ENCODE peak calls at places on chromosomes 5 and 9, in six cellular contexts. H, C, N, F, U and B are unnamed samples.

GRCh38 chr9:13139641-13140171 is 139.8 kb downstream of the MPDZ start:
- DNase-seq in N (peak), U (no peak), H (no peak), F (no peak), C (no peak), B (peak)

GRCh38 chr9:27344776-27345175 is 47.8 kb upstream of the EQTN start:
- DNase-seq in U (no peak), C (no peak), F (no peak), N (no peak), H (no peak), B (no peak)

GRCh38 chr5:151262532-151262931 is 9.5 kb downstream of the GM2A start:
- DNase-seq in H (no peak), C (no peak), F (no peak), N (no peak), U (no peak), B (no peak)

GRCh38 chr5:122999947-123000563 is 36.5 kb downstream of the PPIC start:
- DNase-seq in F (no peak), N (no peak), U (no peak), C (peak), H (no peak), B (no peak)

GRCh38 chr5:9624196-9624947 is 5.8 kb downstream of the TAS2R1 start:
- DNase-seq in U (no peak), C (no peak), N (no peak), F (no peak), H (no peak), B (no peak)

GRCh38 chr9:113425072-113425471 is 14.5 kb downstream of the C9orf43 start:
- DNase-seq in F (no peak), N (no peak), U (no peak), C (no peak), H (no peak), B (no peak)

GRCh38 chr5:155631116-155631515 is 617.6 kb downstream of the KIF4B start:
- DNase-seq in C (no peak), N (no peak), U (no peak), F (no peak), H (no peak), B (no peak)

GRCh38 chr5:163649522-163649921 is 144.1 kb downstream of the MAT2B start:
- DNase-seq in H (no peak), U (no peak), N (no peak), C (no peak), F (no peak), B (no peak)

GRCh38 chr9:88998911-88999310 is 7.6 kb downstream of the S1PR3 start:
- DNase-seq in H (no peak), F (no peak), C (no peak), U (no peak), N (no peak), B (no peak)

GRCh38 chr9:16105576-16105975 is 552.7 kb downstream of the CCDC171 start:
- DNase-seq in N (no peak), H (no peak), F (no peak), U (no peak), C (no peak), B (no peak)

GRCh38 chr5:28468121-28468520 is 1429.7 kb upstream of the CDH9 start:
- DNase-seq in F (no peak), N (no peak), U (no peak), H (no peak), C (no peak), B (no peak)

GRCh38 chr9:117957267-117957666 is 253.1 kb downstream of the TLR4 start:
- DNase-seq in H (no peak), C (no peak), N (no peak), F (no peak), U (peak), B (no peak)

GRCh38 chr5:132044207-132044606 is 16.2 kb upstream of the IL3 start:
- DNase-seq in N (no peak), U (no peak), F (no peak), C (no peak), H (no peak), B (no peak)

GRCh38 chr5:180625791-180626660 is 23.4 kb downstream of the FLT4 start:
- DNase-seq in U (no peak), N (no peak), F (no peak), C (no peak), H (no peak), B (no peak)

GRCh38 chr5:168305281-168305680 is 13.8 kb downstream of the WWC1 start:
- DNase-seq in H (no peak), F (no peak), N (no peak), U (no peak), C (no peak), B (no peak)

GRCh38 chr9:91741529-91741928 is 208.5 kb downstream of the ROR2 start:
- DNase-seq in U (no peak), H (no peak), N (no peak), F (no peak), C (no peak), B (peak)